ENCODE peak calls at places on chromosomes 5 and 9, in four cellular contexts. U, Q, X and O are unnamed samples.

GRCh38 chr9:38024036-38024681 is 44.9 kb downstream of the SHB start:
- DNase-seq in U (no peak), Q (no peak), X (peak; percentile 75), O (peak; percentile 26)

GRCh38 chr5:9239071-9239470 is 306.8 kb downstream of the SEMA5A start:
- DNase-seq in U (no peak), X (no peak), Q (no peak), O (no peak)

GRCh38 chr5:171409164-171410136 is 10.0 kb upstream of the FGF18 start:
- DNase-seq in Q (no peak), U (no peak), X (no peak), O (no peak)

GRCh38 chr9:14546693-14547092 is 146.5 kb downstream of the ZDHHC21 start:
- DNase-seq in X (no peak), Q (no peak), U (no peak), O (no peak)

GRCh38 chr5:146047396-146047795 is 58.0 kb downstream of the PLAC8L1 start:
- DNase-seq in Q (no peak), U (no peak), X (no peak), O (no peak)

GRCh38 chr5:95817430-95817829 is 5.1 kb downstream of the GLRX start:
- DNase-seq in X (no peak), U (no peak), Q (no peak), O (no peak)

GRCh38 chr5:141747152-141747640 is 65.2 kb upstream of the ARAP3 start:
- DNase-seq in X (peak; percentile 95), Q (no peak), U (no peak), O (peak; percentile 98)

GRCh38 chr9:128555180-128555721 is 2.9 kb downstream of the SPTAN1 start:
- DNase-seq in Q (no peak), X (no peak), U (no peak), O (no peak)

GRCh38 chr5:156411-157072 is 34.8 kb upstream of the LRRC14B start:
- DNase-seq in X (no peak), Q (no peak), U (no peak), O (no peak)

GRCh38 chr5:145797336-145797735 is 37.8 kb downstream of the PRELID2 start:
- DNase-seq in X (no peak), U (no peak), Q (no peak), O (no peak)

GRCh38 chr5:51396797-51397196 is 13.5 kb downstream of the ISL1 start:
- DNase-seq in Q (no peak), U (no peak), X (no peak), O (no peak)

GRCh38 chr5:87649455-87649854 is 236.7 kb upstream of the CCNH start:
- DNase-seq in Q (no peak), X (no peak), U (no peak), O (no peak)

GRCh38 chr5:153365547-153365946 is 124.9 kb upstream of the GRIA1 start:
- DNase-seq in U (no peak), Q (no peak), X (no peak), O (no peak)

GRCh38 chr5:180803181-180804128 is 849 bp upstream of the MGAT1 start:
- DNase-seq in U (peak; percentile 74), X (no peak), Q (peak; percentile 72), O (no peak)

GRCh38 chr5:137836997-137837396 is 30.7 kb upstream of the MYOT start:
- DNase-seq in X (no peak), Q (no peak), U (no peak), O (no peak)

GRCh38 chr5:121273818-121274433 is 577.8 kb upstream of the FTMT start:
- DNase-seq in Q (no peak), U (no peak), X (no peak), O (no peak)

GRCh38 chr5:133731951-133732350 is 119.6 kb upstream of the FSTL4 start:
- DNase-seq in X (no peak), U (no peak), Q (peak; percentile 38), O (no peak)

GRCh38 chr5:66010476-66010875 is 84.1 kb downstream of the ERBIN start:
- DNase-seq in X (no peak), Q (no peak), U (no peak), O (no peak)